ENCODE peak calls at places on chromosome 3, in ten cellular contexts. G is GM23248; N is A549; D is lower lobe of right lung; H is K562; T is SK-N-SH; Y is cardiac muscle cell; C is HCT116; W is effector memory CD4-positive, alpha-beta T cell; B is colonic mucosa. J is an unnamed sample.
A peak's percentile ranks its signal among the peaks of the same experiment; 100 is the strongest.

GRCh38 chr3:38616658-38617057 is 32.8 kb downstream of the SCN5A start:
- DNase-seq in G (no peak), N (no peak), D (no peak), H (no peak), T (no peak), Y (no peak), C (no peak), W (no peak), B (no peak), J (no peak)

GRCh38 chr3:21042184-21042583 is 708.8 kb downstream of the ZNF385D start:
- DNase-seq in G (no peak), N (no peak), D (no peak), H (no peak), T (no peak), Y (no peak), C (no peak), W (no peak), B (no peak), J (no peak)

GRCh38 chr3:155154255-155154654 is 74.1 kb downstream of the MME start:
- DNase-seq in G (no peak), N (no peak), D (no peak), H (no peak), T (no peak), Y (no peak), C (no peak), W (no peak), B (no peak), J (no peak)

GRCh38 chr3:150145659-150146058 is 175.0 kb upstream of the PFN2 start:
- DNase-seq in G (peak; percentile 9), N (no peak), D (no peak), H (no peak), T (no peak), Y (no peak), C (no peak), W (no peak), B (no peak), J (no peak)

GRCh38 chr3:112884678-112885290 is 38.1 kb upstream of the CD200R1L start:
- DNase-seq in G (no peak), N (no peak), D (no peak), H (no peak), T (no peak), Y (no peak), C (no peak), W (no peak), B (no peak), J (no peak)

GRCh38 chr3:118932822-118933558 is 101.7 kb downstream of the IGSF11 start:
- DNase-seq in G (peak; percentile 10), N (no peak), D (peak; percentile 51), H (no peak), T (no peak), Y (no peak), C (no peak), W (no peak), B (no peak), J (no peak)

GRCh38 chr3:126487151-126487771 is 11.6 kb upstream of the ZXDC start:
- DNase-seq in G (peak; percentile 73), N (no peak), D (peak; percentile 49), H (peak; percentile 17), T (no peak), Y (no peak), C (no peak), W (no peak), B (no peak), J (no peak)

GRCh38 chr3:106139834-106140233 is 271.0 kb upstream of the CBLB start:
- DNase-seq in G (no peak), N (no peak), D (no peak), H (no peak), T (no peak), Y (no peak), C (no peak), W (no peak), B (no peak), J (no peak)

GRCh38 chr3:54714035-54714434 is 213.8 kb downstream of the LRTM1 start:
- DNase-seq in G (no peak), N (no peak), D (no peak), H (no peak), T (no peak), Y (no peak), C (no peak), W (no peak), B (no peak), J (no peak)

GRCh38 chr3:119350114-119350513 is 55.9 kb downstream of the ARHGAP31 start:
- DNase-seq in G (no peak), N (no peak), D (no peak), H (no peak), T (no peak), Y (no peak), C (no peak), W (no peak), B (no peak), J (no peak)

GRCh38 chr3:3629911-3630310 is 169.3 kb upstream of the LRRN1 start:
- DNase-seq in G (no peak), N (no peak), D (no peak), H (no peak), T (no peak), Y (no peak), C (no peak), W (no peak), B (no peak), J (no peak)

GRCh38 chr3:32176989-32177701 is 61.3 kb upstream of the CMTM8 start:
- DNase-seq in G (peak; percentile 54), N (peak; percentile 32), D (no peak), H (peak; percentile 49), T (peak; percentile 24), Y (peak; percentile 55), C (peak; percentile 86), W (peak; percentile 38), B (peak; percentile 73), J (peak; percentile 59)

GRCh38 chr3:52046186-52046913 is 10.0 kb downstream of the DUSP7 start:
- DNase-seq in G (peak; percentile 99), N (peak; percentile 69), D (no peak), H (no peak), T (peak; percentile 58), Y (no peak), C (peak; percentile 67), W (no peak), B (no peak), J (no peak)

GRCh38 chr3:110677506-110677905 is 394.1 kb upstream of the NECTIN3 start:
- DNase-seq in G (no peak), N (no peak), D (no peak), H (no peak), T (no peak), Y (no peak), C (no peak), W (no peak), B (no peak), J (no peak)

GRCh38 chr3:46986782-46987484 is 7.5 kb downstream of the NBEAL2 start:
- DNase-seq in G (no peak), N (no peak), D (peak; percentile 40), H (peak; percentile 96), T (no peak), Y (peak; percentile 14), C (no peak), W (no peak), B (no peak), J (no peak)

GRCh38 chr3:58260261-58260731 is 22.7 kb downstream of the ABHD6 start:
- DNase-seq in G (peak; percentile 93), N (no peak), D (no peak), H (no peak), T (no peak), Y (no peak), C (peak; percentile 26), W (no peak), B (no peak), J (no peak)

GRCh38 chr3:150760431-150761200 is 2.4 kb downstream of the SIAH2 start:
- DNase-seq in G (no peak), N (no peak), D (no peak), H (no peak), T (no peak), Y (no peak), C (no peak), W (no peak), B (no peak), J (no peak)

GRCh38 chr3:146503459-146504202 is 34.3 kb upstream of the PLSCR2 start:
- DNase-seq in G (peak; percentile 89), N (peak; percentile 23), D (no peak), H (no peak), T (no peak), Y (no peak), C (peak; percentile 86), W (no peak), B (peak; percentile 65), J (no peak)

GRCh38 chr3:146505496-146505895 is 36.1 kb upstream of the PLSCR2 start:
- DNase-seq in G (no peak), N (no peak), D (no peak), H (no peak), T (no peak), Y (no peak), C (no peak), W (no peak), B (no peak), J (no peak)

GRCh38 chr3:146502887-146503458 is 33.6 kb upstream of the PLSCR2 start:
- DNase-seq in G (no peak), N (no peak), D (no peak), H (no peak), T (no peak), Y (no peak), C (no peak), W (no peak), B (no peak), J (no peak)

GRCh38 chr3:146507331-146508120 is 36.9 kb downstream of the PLSCR1 start:
- DNase-seq in G (no peak), N (no peak), D (no peak), H (peak; percentile 25), T (no peak), Y (no peak), C (no peak), W (no peak), B (no peak), J (no peak)

GRCh38 chr3:146504546-146505197 is 35.3 kb upstream of the PLSCR2 start:
- DNase-seq in G (no peak), N (no peak), D (no peak), H (no peak), T (no peak), Y (no peak), C (peak; percentile 33), W (no peak), B (no peak), J (no peak)
- H3K4me1 ChIP-seq in G (peaks cover 37% of the 10 kb centered on the region), N (peaks cover 52% of the 10 kb centered on the region), D (peaks cover 24% of the 10 kb centered on the region), H (peaks cover 5% of the 10 kb centered on the region), T (peaks cover 34% of the 10 kb centered on the region), Y (peaks cover 4% of the 10 kb centered on the region), C (peaks cover 29% of the 10 kb centered on the region), W (no peaks in the 10 kb centered on the region), B (peaks cover 6% of the 10 kb centered on the region), J (peaks cover 5% of the 10 kb centered on the region)

GRCh38 chr3:71250026-71250425 is 333.5 kb downstream of the FOXP1 start:
- DNase-seq in G (no peak), N (no peak), D (no peak), H (no peak), T (no peak), Y (no peak), C (no peak), W (no peak), B (no peak), J (no peak)
- H3K4me1 ChIP-seq in G (peaks cover 38% of the 10 kb centered on the region), N (peaks cover 91% of the 10 kb centered on the region), D (peaks cover 39% of the 10 kb centered on the region), H (peaks cover 7% of the 10 kb centered on the region), T (peaks cover 78% of the 10 kb centered on the region), Y (peaks cover 32% of the 10 kb centered on the region), C (no peaks in the 10 kb centered on the region), W (peaks cover 6% of the 10 kb centered on the region), B (no peaks in the 10 kb centered on the region), J (peaks cover 6% of the 10 kb centered on the region)

GRCh38 chr3:128780438-128780837 is 54.5 kb downstream of the RAB7A start:
- DNase-seq in G (no peak), N (no peak), D (no peak), H (no peak), T (no peak), Y (peak; percentile 26), C (no peak), W (no peak), B (no peak), J (no peak)
- H3K4me1 ChIP-seq in G (peaks cover 9% of the 10 kb centered on the region), N (peaks cover 44% of the 10 kb centered on the region), D (peaks cover 76% of the 10 kb centered on the region), H (no peaks in the 10 kb centered on the region), T (no peaks in the 10 kb centered on the region), Y (peaks cover 37% of the 10 kb centered on the region), C (no peaks in the 10 kb centered on the region), W (no peaks in the 10 kb centered on the region), B (peaks cover 22% of the 10 kb centered on the region), J (no peaks in the 10 kb centered on the region)

GRCh38 chr3:45124379-45124778 is 21.8 kb downstream of the CDCP1 start:
- DNase-seq in G (peak; percentile 95), N (peak; percentile 25), D (no peak), H (no peak), T (no peak), Y (peak; percentile 49), C (no peak), W (no peak), B (no peak), J (no peak)
- H3K4me1 ChIP-seq in G (peaks cover 53% of the 10 kb centered on the region), N (peaks cover 57% of the 10 kb centered on the region), D (peaks cover 5% of the 10 kb centered on the region), H (peaks cover 8% of the 10 kb centered on the region), T (peaks cover 36% of the 10 kb centered on the region), Y (peaks cover 38% of the 10 kb centered on the region), C (peaks cover 92% of the 10 kb centered on the region), W (no peaks in the 10 kb centered on the region), B (peaks cover 26% of the 10 kb centered on the region), J (no peaks in the 10 kb centered on the region)

J was measured in HAP-1.